ENCODE peak calls at places on chromosome 6, in four cellular contexts. E is SK-N-SH; Y is A549; H is CD4-positive, alpha-beta T cell. V is an unnamed sample.

GRCh38 chr6:158797331-158798202 is 21.6 kb downstream of the EZR start:
- DNase-seq in H (peak), Y (no peak), E (no peak), V (no peak)

GRCh38 chr6:33620584-33621395 is at the start of gene ITPR3:
- DNase-seq in H (peak), E (peak), Y (peak), V (no peak)

GRCh38 chr6:131060311-131060710 is 2.7 kb downstream of the EPB41L2 start:
- DNase-seq in E (no peak), Y (no peak), H (no peak), V (no peak)

GRCh38 chr6:31572041-31572911 is at the start of gene LTA:
- DNase-seq in E (no peak), Y (no peak), H (peak), V (no peak)

GRCh38 chr6:39313526-39314272 is 520 bp downstream of the KCNK17 start:
- DNase-seq in H (no peak), Y (no peak), E (peak), V (no peak)

GRCh38 chr6:167015302-167015701 is 16.1 kb downstream of the CEP43 start:
- DNase-seq in H (no peak), Y (no peak), E (no peak), V (no peak)

GRCh38 chr6:38509713-38510112 is 130.0 kb downstream of the BTBD9 start:
- DNase-seq in H (no peak), E (no peak), Y (peak), V (no peak)

GRCh38 chr6:100464910-100465700 is at the start of gene SIM1:
- DNase-seq in Y (no peak), E (peak), H (no peak), V (peak)

GRCh38 chr6:63636516-63636968 is 940 bp downstream of the PHF3 start:
- DNase-seq in H (peak), Y (peak), E (peak), V (peak)

GRCh38 chr6:47853766-47854165 is 71.9 kb downstream of the OPN5 start:
- DNase-seq in E (no peak), H (no peak), Y (no peak), V (no peak)

GRCh38 chr6:71043902-71044301 is 87.0 kb upstream of the B3GAT2 start:
- DNase-seq in Y (no peak), E (no peak), H (no peak), V (no peak)
- TF ChIP-seq CTCF in Y (no peak), E (no peak), H (no peak), V (no peak)

GRCh38 chr6:8705435-8706020 is 270.2 kb upstream of the SLC35B3 start:
- DNase-seq in H (no peak), Y (no peak), E (no peak), V (no peak)

GRCh38 chr6:8703059-8703458 is 267.7 kb upstream of the SLC35B3 start:
- DNase-seq in H (no peak), Y (no peak), E (no peak), V (no peak)

GRCh38 chr6:8707369-8707768 is 272.0 kb upstream of the SLC35B3 start:
- DNase-seq in E (no peak), H (no peak), Y (no peak), V (no peak)

GRCh38 chr6:8710668-8711431 is 275.5 kb upstream of the SLC35B3 start:
- DNase-seq in H (no peak), Y (no peak), E (no peak), V (no peak)

DNA sequence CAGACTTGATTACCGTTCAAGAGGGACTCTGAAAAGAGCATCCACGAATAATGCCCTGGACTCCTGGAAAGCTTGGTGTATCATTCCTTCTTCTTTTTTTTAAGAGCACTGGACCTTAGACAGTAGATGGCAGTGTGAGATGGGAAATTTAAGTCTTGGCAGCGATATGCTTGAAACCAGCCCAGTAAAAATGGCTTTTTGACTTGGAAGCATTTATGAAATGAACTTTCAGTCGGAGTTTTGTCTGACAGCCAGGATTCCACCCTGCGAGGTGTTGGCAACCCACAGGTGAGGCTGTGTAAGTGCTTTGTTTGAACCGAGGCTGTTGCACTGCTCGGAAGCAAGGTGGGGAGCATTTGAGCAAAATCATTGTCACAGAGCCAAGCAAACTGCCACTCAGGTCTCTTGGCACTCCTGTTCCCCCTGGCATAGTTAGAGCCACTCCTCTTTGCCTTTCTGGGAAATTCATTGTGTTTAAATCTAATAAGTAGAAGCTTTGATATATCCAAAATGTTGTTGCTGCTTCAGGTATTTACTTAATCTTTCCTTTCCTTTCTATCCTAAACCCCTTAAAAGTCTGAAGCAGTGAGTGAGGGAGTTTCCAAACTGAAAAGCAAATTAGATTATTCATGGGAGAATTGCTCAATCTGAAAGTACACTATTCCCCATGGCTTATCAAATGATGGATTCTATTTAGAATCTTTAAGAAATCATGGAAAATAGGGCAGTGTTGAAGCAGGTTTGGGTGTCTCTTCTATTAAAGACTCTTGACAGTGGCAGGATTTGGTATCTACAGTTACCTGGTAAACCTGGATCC is 272.8 kb upstream of the SLC35B3 start:
- DNase-seq in E (no peak), Y (peak), H (no peak), V (peak)
- TF ChIP-seq CTCF in E (no peak), Y (peak), H (no peak), V (no peak)

GRCh38 chr6:84222426-84222825 is 5.0 kb downstream of the CEP162 start:
- DNase-seq in H (no peak), E (no peak), Y (no peak), V (no peak)

GRCh38 chr6:84224251-84224650 is 3.2 kb downstream of the CEP162 start:
- DNase-seq in Y (no peak), H (no peak), E (no peak), V (no peak)

GRCh38 chr6:84218091-84218490 is 9.4 kb downstream of the CEP162 start:
- DNase-seq in E (no peak), H (no peak), Y (no peak), V (no peak)

DNA sequence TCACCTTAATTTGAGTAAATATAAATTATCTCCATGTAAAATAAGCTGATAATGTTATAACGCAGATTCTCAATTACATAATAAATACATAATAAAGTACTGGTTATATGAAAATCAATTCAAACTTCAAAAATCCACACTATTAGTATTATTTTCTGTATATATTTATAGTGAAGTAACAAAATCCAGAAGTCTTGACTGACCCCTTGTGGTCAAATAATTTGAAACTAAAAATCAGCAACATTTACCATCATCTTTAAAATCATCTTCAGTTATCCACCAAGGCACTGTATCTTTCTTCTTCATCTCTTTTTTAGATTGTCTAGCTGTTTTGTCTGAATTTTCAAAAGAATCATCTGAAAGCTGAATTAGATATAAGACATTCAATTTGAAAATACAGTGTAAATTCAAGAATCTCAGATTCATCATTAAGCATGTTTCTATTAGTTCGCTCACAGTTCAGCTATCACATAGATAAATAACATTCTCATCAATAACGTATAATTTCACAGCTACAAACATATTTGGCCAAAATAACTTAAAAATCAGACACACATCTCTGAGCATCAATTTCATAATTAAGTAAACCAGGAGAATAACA is 6.5 kb downstream of the CEP162 start:
- DNase-seq in Y (peak), H (no peak), E (peak), V (no peak)
- TF ChIP-seq CTCF in Y (peak), H (peak), E (peak), V (no peak)

DNA sequence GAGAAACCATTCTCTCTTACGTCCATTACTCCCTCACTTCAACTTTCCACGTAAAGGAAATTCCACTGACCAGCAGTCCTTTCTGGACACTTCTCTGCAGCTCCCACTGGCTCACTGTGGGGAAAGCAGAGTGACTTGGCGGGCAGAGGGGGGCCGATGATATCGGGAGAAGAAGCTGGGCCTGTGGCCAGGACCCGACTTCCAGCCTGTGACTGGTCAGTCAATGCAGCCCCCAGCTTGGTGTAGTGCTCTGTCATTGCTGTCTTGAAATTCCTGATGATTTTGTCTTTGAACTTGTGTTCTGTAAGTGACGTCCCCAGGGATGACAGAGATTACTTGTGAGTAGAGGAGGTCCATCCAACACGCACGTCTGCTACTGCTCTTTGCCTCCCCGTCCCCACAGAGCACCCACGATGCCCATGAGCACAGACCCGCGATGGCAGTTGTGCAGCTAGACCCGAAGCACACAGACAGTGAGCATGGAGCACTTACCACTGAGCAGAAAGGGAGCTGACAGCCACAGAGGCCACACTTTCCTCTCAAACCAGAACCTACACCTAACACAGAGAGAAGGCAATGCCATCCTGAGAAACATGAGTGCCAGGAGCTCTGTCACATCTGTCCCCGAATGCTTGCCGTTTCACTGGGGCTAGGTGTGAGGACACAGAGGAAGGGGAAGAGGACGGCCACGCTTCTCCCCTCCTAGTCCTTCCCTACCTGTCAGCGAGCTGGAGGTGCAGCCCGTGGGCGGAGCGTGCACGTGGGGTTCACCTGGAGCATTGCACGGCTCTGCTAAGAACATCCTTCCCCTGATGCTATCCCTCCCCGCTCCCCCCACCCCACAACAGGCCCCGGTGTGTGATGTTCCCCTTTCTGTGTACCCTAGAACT is 25.7 kb downstream of the DACT2 start:
- DNase-seq in E (no peak), Y (no peak), H (no peak), V (peak)
- TF ChIP-seq CTCF in E (no peak), Y (no peak), H (no peak), V (no peak)